ENCODE peak calls at places on chromosomes 12 and 14, in six cellular contexts. K is neural progenitor cell, Y is PC-3, C is astrocyte, P is DND-41, A is HCT116. N is an unnamed sample.

GRCh38 chr12:102643871-102644551 is 163.6 kb upstream of the IGF1 start:
- DNase-seq in K (no peak), Y (no peak), C (no peak), P (no peak), A (no peak), N (no peak)

GRCh38 chr12:13146539-13146938 is 43.1 kb upstream of the GSG1 start:
- DNase-seq in K (no peak), Y (no peak), C (no peak), P (no peak), A (no peak), N (no peak)

GRCh38 chr12:103495783-103496456 is at the start of gene C12orf42:
- DNase-seq in K (peak), Y (peak), C (no peak), P (no peak), A (peak), N (peak)

GRCh38 chr12:104956870-104957301 is 1.2 kb downstream of the SLC41A2 start:
- DNase-seq in K (no peak), Y (peak), C (no peak), P (no peak), A (no peak), N (no peak)

GRCh38 chr12:68406134-68406576 is 74.0 kb upstream of the MDM1 start:
- DNase-seq in K (peak), Y (peak), C (peak), P (no peak), A (no peak), N (no peak)

GRCh38 chr12:15629108-15629507 is 160.1 kb downstream of the EPS8 start:
- DNase-seq in K (peak), Y (peak), C (peak), P (no peak), A (peak), N (no peak)

GRCh38 chr12:116708826-116709756 is 28.8 kb downstream of the SPRING1 start:
- DNase-seq in K (peak), Y (peak), C (peak), P (peak), A (peak), N (peak)

GRCh38 chr14:90698379-90698869 is 117.8 kb downstream of the TTC7B start:
- DNase-seq in K (no peak), Y (no peak), C (peak), P (no peak), A (no peak), N (no peak)

GRCh38 chr14:50051706-50052105 is 64.7 kb downstream of the VCPKMT start:
- DNase-seq in K (no peak), Y (no peak), C (no peak), P (no peak), A (no peak), N (no peak)

GRCh38 chr12:75481774-75482173 is 1.2 kb downstream of the GLIPR1 start:
- DNase-seq in K (no peak), Y (no peak), C (peak), P (no peak), A (no peak), N (no peak)

GRCh38 chr12:66196806-66197205 is 7.8 kb downstream of the IRAK3 start:
- DNase-seq in K (no peak), Y (no peak), C (no peak), P (no peak), A (no peak), N (peak)

DNA sequence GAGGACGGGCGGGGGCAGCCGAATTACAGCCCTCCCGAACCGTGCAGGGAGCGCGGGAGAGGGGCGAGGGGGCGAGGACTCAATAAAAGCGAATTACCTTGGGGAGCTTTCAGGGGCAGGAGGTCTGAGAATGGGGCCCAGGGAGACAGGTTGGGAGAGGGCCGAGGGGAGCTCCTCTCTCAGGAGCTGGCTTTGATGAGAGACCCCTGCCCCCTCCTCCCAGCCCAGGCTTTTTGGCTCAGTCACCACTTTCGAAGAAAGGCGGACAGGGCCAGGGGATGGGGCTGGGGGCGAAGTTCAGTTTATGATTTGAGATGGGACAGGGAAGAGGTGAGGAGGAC is 783 bp downstream of the HOXC9 start:
- DNase-seq in K (no peak), Y (no peak), C (no peak), P (no peak), A (no peak), N (no peak)
- TF ChIP-seq EZH2 in K (no peak), Y (no peak), C (no peak), P (no peak), A (no peak), N (no peak)

DNA sequence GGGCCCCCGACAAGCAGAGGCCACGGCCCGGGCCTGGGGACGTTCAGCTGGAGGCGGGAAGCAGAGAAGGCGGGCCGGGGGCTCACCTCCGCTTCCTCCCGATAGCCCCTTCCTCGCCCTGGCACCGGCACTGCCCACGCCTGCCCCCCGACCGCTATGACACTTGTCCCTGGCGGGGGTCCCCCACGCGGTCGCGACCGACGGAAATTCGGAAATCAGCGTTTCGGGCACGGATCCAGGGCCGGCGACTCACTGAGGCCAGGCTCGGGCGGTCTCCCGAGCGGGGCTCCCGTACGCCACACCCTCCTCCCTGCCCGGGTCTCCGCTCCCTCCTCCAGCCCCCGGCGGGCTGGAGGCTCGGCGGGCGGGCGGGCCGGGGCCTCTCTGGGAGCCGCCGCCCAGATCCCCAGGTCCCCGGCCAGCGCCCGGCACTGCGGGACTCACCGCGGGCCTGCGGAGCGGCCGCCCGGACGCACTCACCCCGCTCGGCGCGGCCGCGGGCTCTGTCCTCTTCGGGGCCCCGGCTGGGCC is 552 bp downstream of the PITPNM2 start:
- DNase-seq in K (peak), Y (peak), C (no peak), P (peak), A (no peak), N (no peak)
- TF ChIP-seq EZH2 in K (peak), Y (no peak), C (no peak), P (peak), A (no peak), N (no peak)

GRCh38 chr12:26229910-26230309 is 34.5 kb downstream of the SSPN start:
- DNase-seq in K (no peak), Y (no peak), C (no peak), P (no peak), A (no peak), N (no peak)

GRCh38 chr12:26227376-26227775 is 32.0 kb downstream of the SSPN start:
- DNase-seq in K (no peak), Y (no peak), C (no peak), P (no peak), A (no peak), N (no peak)

GRCh38 chr12:26233620-26234019 is 38.2 kb downstream of the SSPN start:
- DNase-seq in K (no peak), Y (no peak), C (peak), P (no peak), A (no peak), N (no peak)

GRCh38 chr12:26226629-26227375 is 31.4 kb downstream of the SSPN start:
- DNase-seq in K (peak), Y (peak), C (peak), P (no peak), A (no peak), N (no peak)

GRCh38 chr12:26231930-26232329 is 36.6 kb downstream of the SSPN start:
- DNase-seq in K (no peak), Y (no peak), C (no peak), P (no peak), A (no peak), N (no peak)
- TF ChIP-seq EZH2 in K (no peak), Y (no peak), C (no peak), P (no peak), A (no peak), N (no peak)

DNA sequence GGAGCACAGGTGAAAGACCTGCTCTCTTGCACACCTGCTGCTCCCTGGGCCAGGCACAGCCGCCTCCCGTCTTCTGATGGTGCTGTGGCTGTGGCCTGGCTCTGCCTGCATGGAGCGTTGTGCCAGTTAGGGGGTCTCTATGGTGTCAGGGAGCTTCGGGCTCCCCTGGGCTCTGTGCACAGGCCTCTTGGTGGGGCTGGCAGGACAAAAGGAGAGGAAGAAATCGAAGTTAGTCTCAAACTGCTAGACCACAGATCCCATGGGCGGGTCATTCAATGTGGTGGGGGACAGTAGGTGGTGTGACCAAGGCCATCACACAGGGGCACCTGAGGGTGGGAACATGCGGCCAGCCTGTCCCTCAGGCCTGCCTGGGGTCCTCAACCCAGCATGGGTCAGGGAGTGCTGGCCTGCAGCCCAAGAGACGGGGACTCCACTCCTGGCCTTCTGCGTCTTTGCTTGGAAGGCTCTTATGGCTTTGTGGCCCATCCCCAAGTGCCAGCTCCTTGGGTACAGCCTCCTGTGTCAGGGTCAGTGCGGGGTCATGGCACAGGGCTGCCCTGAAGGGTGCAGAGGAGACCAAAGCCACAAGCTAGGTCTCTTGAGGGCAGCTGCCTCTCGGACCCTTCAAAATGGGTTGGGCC is 84.1 kb downstream of the KIF26A start:
- DNase-seq in K (no peak), Y (no peak), C (no peak), P (no peak), A (no peak), N (no peak)
- TF ChIP-seq EZH2 in K (no peak), Y (no peak), C (no peak), P (no peak), A (no peak), N (no peak)

GRCh38 chr12:56288705-56289387 is 11.3 kb downstream of the CS start:
- DNase-seq in K (no peak), Y (no peak), C (no peak), P (no peak), A (no peak), N (no peak)
- TF ChIP-seq EZH2 in K (no peak), Y (no peak), C (no peak), P (no peak), A (no peak), N (no peak)

GRCh38 chr12:49949866-49950265 is 671 bp upstream of the AQP2 start:
- DNase-seq in K (no peak), Y (no peak), C (no peak), P (no peak), A (no peak), N (no peak)

GRCh38 chr12:49950310-49951251 is at the start of gene AQP2:
- DNase-seq in K (no peak), Y (no peak), C (no peak), P (no peak), A (no peak), N (no peak)

GRCh38 chr12:49952396-49953055 is 2.0 kb downstream of the AQP2 start:
- DNase-seq in K (no peak), Y (no peak), C (no peak), P (no peak), A (no peak), N (no peak)

GRCh38 chr12:49953146-49953545 is 2.6 kb downstream of the AQP2 start:
- DNase-seq in K (no peak), Y (no peak), C (no peak), P (no peak), A (no peak), N (no peak)

DNA sequence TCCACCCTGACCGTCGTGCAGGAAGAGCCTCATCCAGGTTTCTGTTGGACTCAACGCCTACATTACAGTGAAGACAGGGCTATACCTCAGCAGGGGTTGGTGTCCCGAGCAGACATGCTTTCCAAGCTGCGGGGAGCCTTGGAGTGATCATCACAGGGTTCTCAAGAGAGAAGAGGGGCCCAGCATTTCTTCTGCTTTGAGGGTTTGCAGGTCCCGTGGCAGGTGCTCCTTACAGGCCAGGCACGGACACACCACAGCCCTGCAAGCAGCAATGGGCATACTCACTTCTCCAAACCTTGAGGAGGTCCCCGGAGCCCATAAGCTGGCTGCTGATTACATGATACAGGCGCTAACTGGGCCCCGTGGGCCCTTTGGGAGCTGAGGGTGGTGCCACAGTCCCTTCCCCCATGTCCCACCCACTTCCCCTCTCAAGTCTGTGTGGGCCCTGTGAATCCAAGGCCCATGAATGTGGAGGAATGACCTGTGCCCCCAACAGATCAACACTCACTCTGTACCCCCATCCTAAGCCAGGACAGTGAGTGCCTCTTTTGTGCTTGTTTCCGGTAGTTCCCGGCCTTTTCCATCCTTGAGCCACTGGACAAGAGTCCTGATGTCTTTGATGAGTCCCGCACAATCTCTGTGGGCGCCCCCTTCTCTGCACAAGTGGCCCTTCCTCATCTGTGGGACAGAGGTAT is 1.0 kb downstream of the AQP2 start:
- DNase-seq in K (no peak), Y (no peak), C (no peak), P (no peak), A (no peak), N (no peak)
- TF ChIP-seq EZH2 in K (no peak), Y (no peak), C (no peak), P (no peak), A (no peak), N (no peak)

GRCh38 chr12:54022960-54023884 is 5.0 kb upstream of the HOXC6 start:
- DNase-seq in K (no peak), Y (no peak), C (no peak), P (no peak), A (no peak), N (no peak)
- TF ChIP-seq EZH2 in K (no peak), Y (no peak), C (no peak), P (no peak), A (no peak), N (no peak)

GRCh38 chr12:112665971-112666370 is 125.6 kb upstream of the RPH3A start:
- DNase-seq in K (no peak), Y (no peak), C (no peak), P (no peak), A (no peak), N (peak)

DNA sequence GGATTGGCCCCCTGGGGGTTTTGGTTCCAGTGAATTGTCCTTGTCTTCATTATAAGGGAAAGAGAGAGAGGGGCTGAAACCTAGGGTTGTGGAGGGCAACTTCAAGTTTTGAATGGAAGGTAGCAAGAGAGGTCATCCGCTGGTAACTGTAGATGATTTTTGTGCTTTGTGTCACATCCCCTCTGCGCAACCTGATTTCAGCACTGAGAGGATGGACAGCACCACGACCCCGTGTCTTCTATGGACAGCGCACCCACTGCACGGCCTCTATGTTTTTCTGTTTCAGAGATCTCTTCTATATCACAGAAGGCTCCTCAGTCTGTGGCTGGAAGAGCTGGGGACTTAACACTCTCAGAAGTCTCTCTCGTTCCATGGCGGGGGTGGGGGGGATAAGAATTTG is 127.0 kb upstream of the RPH3A start:
- DNase-seq in K (peak), Y (peak), C (no peak), P (peak), A (no peak), N (peak)
- TF ChIP-seq EZH2 in K (no peak), Y (no peak), C (no peak), P (no peak), A (no peak), N (no peak)

GRCh38 chr12:72272731-72273498 is 745 bp downstream of the TRHDE start:
- DNase-seq in K (peak), Y (peak), C (peak), P (no peak), A (no peak), N (no peak)
- TF ChIP-seq EZH2 in K (peak), Y (no peak), C (peak), P (no peak), A (no peak), N (no peak)